ENCODE peak calls at places on chromosomes 13 and 19, in ten cellular contexts. R is MV-4-11; K is AG08395; V is activated CD4-positive, alpha-beta T cell treated with anti-CD3 and anti-CD28 coated beads, Interleukin-2, amount 50 U/mL, for 4 hours; Y is activated gamma-delta T cell treated with Interleukin-2 at 50 U/mL for 16 hours; A is brain microvascular endothelial cell; E is stimulated activated CD4-positive, alpha-beta T cell treated with anti-CD3 and anti-CD28 coated beads, Interleukin-2, amount 100 ng/mL, for 24 hours; T is Calu3; I is iPS DF 6.9; L is CD8-positive, alpha-beta T cell. P is an unnamed sample.
A peak's percentile ranks its signal among the peaks of the same experiment; 100 is the strongest.

GRCh38 chr13:20192470-20193141 is at the start of gene GJB2:
- DNase-seq in R (no peak), K (no peak), V (no peak), Y (no peak), A (no peak), E (peak; percentile 31), T (peak; percentile 19), I (no peak), L (no peak), P (no peak)

GRCh38 chr13:102707465-102707864 is 12.6 kb upstream of the METTL21C start:
- DNase-seq in R (no peak), K (peak; percentile 80), V (no peak), Y (no peak), A (peak; percentile 83), E (no peak), T (no peak), I (no peak), L (no peak), P (peak; percentile 21)

GRCh38 chr13:98535501-98536357 is 41.2 kb downstream of the STK24 start:
- DNase-seq in R (no peak), K (no peak), V (no peak), Y (no peak), A (no peak), E (no peak), T (no peak), I (no peak), L (no peak), P (no peak)

GRCh38 chr13:109577191-109577700 is 209.1 kb downstream of the IRS2 start:
- DNase-seq in R (no peak), K (no peak), V (no peak), Y (no peak), A (no peak), E (no peak), T (no peak), I (no peak), L (no peak), P (no peak)

GRCh38 chr13:30268673-30269072 is 38.7 kb downstream of the KATNAL1 start:
- DNase-seq in R (no peak), K (no peak), V (no peak), Y (no peak), A (no peak), E (no peak), T (no peak), I (no peak), L (no peak), P (no peak)

GRCh38 chr19:1655131-1655981 is 2.9 kb upstream of the TCF3 start:
- DNase-seq in R (no peak), K (no peak), V (no peak), Y (no peak), A (no peak), E (no peak), T (peak; percentile 78), I (no peak), L (no peak), P (no peak)

GRCh38 chr19:14089412-14089661 is 1.2 kb downstream of the SAMD1 start:
- DNase-seq in R (peak; percentile 69), K (no peak), V (no peak), Y (no peak), A (no peak), E (no peak), T (no peak), I (no peak), L (no peak), P (no peak)

GRCh38 chr19:16378291-16378889 is 53.8 kb downstream of the KLF2 start:
- DNase-seq in R (no peak), K (no peak), V (no peak), Y (no peak), A (no peak), E (no peak), T (no peak), I (no peak), L (no peak), P (no peak)

GRCh38 chr19:39843919-39844793 is 2.0 kb downstream of the FBL start:
- DNase-seq in R (peak; percentile 67), K (peak; percentile 39), V (no peak), Y (peak; percentile 34), A (peak; percentile 40), E (no peak), T (peak; percentile 45), I (no peak), L (no peak), P (no peak)

GRCh38 chr19:48702701-48703100 is 6.9 kb downstream of the FUT2 start:
- DNase-seq in R (no peak), K (no peak), V (no peak), Y (no peak), A (no peak), E (no peak), T (no peak), I (no peak), L (no peak), P (no peak)

GRCh38 chr13:75785130-75785529 is 149.0 kb downstream of the LMO7 start:
- DNase-seq in R (no peak), K (no peak), V (no peak), Y (no peak), A (no peak), E (no peak), T (no peak), I (no peak), L (no peak), P (no peak)

GRCh38 chr13:21077360-21078353 is 16.3 kb upstream of the LATS2 start:
- DNase-seq in R (no peak), K (no peak), V (no peak), Y (no peak), A (no peak), E (no peak), T (no peak), I (no peak), L (no peak), P (no peak)

GRCh38 chr19:15644066-15644741 is 3.5 kb downstream of the CYP4F3 start:
- DNase-seq in R (no peak), K (no peak), V (no peak), Y (no peak), A (no peak), E (no peak), T (no peak), I (no peak), L (no peak), P (no peak)

GRCh38 chr13:47598340-47598911 is 402.6 kb downstream of the SUCLA2 start:
- DNase-seq in R (no peak), K (peak; percentile 14), V (no peak), Y (no peak), A (no peak), E (no peak), T (no peak), I (no peak), L (no peak), P (no peak)

GRCh38 chr19:11092181-11092538 is 2.9 kb downstream of the LDLR start:
- DNase-seq in R (peak; percentile 66), K (peak; percentile 62), V (peak; percentile 26), Y (no peak), A (peak; percentile 67), E (peak; percentile 26), T (no peak), I (no peak), L (no peak), P (no peak)

GRCh38 chr19:32308436-32309077 is 36.9 kb upstream of the ZNF507 start:
- DNase-seq in R (no peak), K (no peak), V (no peak), Y (no peak), A (no peak), E (no peak), T (no peak), I (no peak), L (no peak), P (no peak)

GRCh38 chr19:4507150-4507452 is 11.2 kb downstream of the PLIN4 start:
- DNase-seq in R (no peak), K (no peak), V (no peak), Y (no peak), A (no peak), E (no peak), T (no peak), I (no peak), L (no peak), P (no peak)

GRCh38 chr13:29577135-29578051 is 18.1 kb downstream of the SLC7A1 start:
- DNase-seq in R (peak; percentile 23), K (no peak), V (no peak), Y (no peak), A (no peak), E (no peak), T (no peak), I (no peak), L (no peak), P (no peak)

GRCh38 chr13:43573787-43574562 is 212.8 kb downstream of the ENOX1 start:
- DNase-seq in R (peak; percentile 81), K (no peak), V (no peak), Y (no peak), A (no peak), E (no peak), T (no peak), I (no peak), L (no peak), P (no peak)

GRCh38 chr13:101018720-101019119 is 344.1 kb upstream of the TMTC4 start:
- DNase-seq in R (no peak), K (peak; percentile 86), V (no peak), Y (no peak), A (peak; percentile 53), E (no peak), T (no peak), I (no peak), L (no peak), P (peak; percentile 8)

GRCh38 chr13:43126420-43126819 is 103.0 kb downstream of the DNAJC15 start:
- DNase-seq in R (no peak), K (no peak), V (no peak), Y (no peak), A (no peak), E (no peak), T (no peak), I (no peak), L (no peak), P (no peak)

GRCh38 chr13:112137144-112137543 is 70.2 kb downstream of the SOX1 start:
- DNase-seq in R (no peak), K (no peak), V (no peak), Y (no peak), A (no peak), E (no peak), T (no peak), I (no peak), L (no peak), P (no peak)

GRCh38 chr19:15123031-15123890 is 16.1 kb downstream of the SYDE1 start:
- DNase-seq in R (no peak), K (no peak), V (no peak), Y (no peak), A (no peak), E (no peak), T (no peak), I (no peak), L (no peak), P (no peak)

GRCh38 chr13:51980918-51981317 is 30.3 kb downstream of the ATP7B start:
- DNase-seq in R (no peak), K (no peak), V (no peak), Y (no peak), A (no peak), E (no peak), T (no peak), I (no peak), L (no peak), P (no peak)

GRCh38 chr13:49649244-49649962 is 21.1 kb downstream of the ARL11 start:
- DNase-seq in R (no peak), K (peak; percentile 48), V (no peak), Y (no peak), A (peak; percentile 22), E (no peak), T (no peak), I (no peak), L (no peak), P (peak; percentile 39)

GRCh38 chr13:49760555-49760954 is 31.9 kb downstream of the KPNA3 start:
- DNase-seq in R (no peak), K (no peak), V (no peak), Y (no peak), A (no peak), E (no peak), T (no peak), I (no peak), L (no peak), P (no peak)

GRCh38 chr13:113531041-113531873 is 40.7 kb upstream of the DCUN1D2 start:
- DNase-seq in R (no peak), K (no peak), V (no peak), Y (no peak), A (no peak), E (no peak), T (no peak), I (no peak), L (no peak), P (no peak)

GRCh38 chr19:4583961-4584669 is 24.6 kb upstream of the SEMA6B start:
- DNase-seq in R (no peak), K (peak; percentile 44), V (no peak), Y (no peak), A (no peak), E (peak; percentile 63), T (peak; percentile 43), I (no peak), L (no peak), P (no peak)

P was measured in H4.